ENCODE peak calls at places on chromosomes 6 and 20, in ten cellular contexts. T, W, V, Z, J, O, Q, K, R and Y are unnamed samples.

GRCh38 chr20:49712918-49713778 is 530 bp downstream of the B4GALT5 start:
- DNase-seq in T (peak; percentile 27), W (no peak), V (no peak), Z (no peak), J (peak; percentile 67), O (peak; percentile 78), Q (peak; percentile 70), K (peak; percentile 22), R (no peak), Y (no peak)

GRCh38 chr6:155187994-155188706 is 75.7 kb upstream of the CLDN20 start:
- DNase-seq in T (no peak), W (no peak), V (peak; percentile 81), Z (no peak), J (no peak), O (no peak), Q (no peak), K (no peak), R (no peak), Y (no peak)

GRCh38 chr6:12012231-12012565 is at the start of gene HIVEP1:
- DNase-seq in T (no peak), W (no peak), V (no peak), Z (no peak), J (no peak), O (no peak), Q (peak; percentile 58), K (no peak), R (no peak), Y (no peak)

GRCh38 chr6:56524891-56525703 is 117.6 kb downstream of the DST start:
- DNase-seq in T (no peak), W (peak; percentile 84), V (peak; percentile 94), Z (no peak), J (no peak), O (no peak), Q (no peak), K (no peak), R (no peak), Y (no peak)

GRCh38 chr20:58715709-58716475 is 23.3 kb downstream of the NPEPL1 start:
- DNase-seq in T (no peak), W (no peak), V (no peak), Z (no peak), J (peak; percentile 60), O (peak; percentile 59), Q (no peak), K (no peak), R (no peak), Y (no peak)

GRCh38 chr6:169051371-169051770 is 202.3 kb downstream of the THBS2 start:
- DNase-seq in T (no peak), W (no peak), V (no peak), Z (no peak), J (no peak), O (no peak), Q (no peak), K (no peak), R (no peak), Y (no peak)

GRCh38 chr20:38881806-38882440 is 44.3 kb upstream of the FAM83D start:
- DNase-seq in T (no peak), W (no peak), V (no peak), Z (no peak), J (no peak), O (peak; percentile 5), Q (no peak), K (no peak), R (no peak), Y (no peak)

GRCh38 chr6:32212076-32212760 is 11.6 kb downstream of the NOTCH4 start:
- DNase-seq in T (no peak), W (no peak), V (no peak), Z (no peak), J (peak; percentile 53), O (no peak), Q (no peak), K (no peak), R (no peak), Y (no peak)

GRCh38 chr6:19771753-19772336 is 65.3 kb upstream of the ID4 start:
- DNase-seq in T (no peak), W (no peak), V (peak; percentile 35), Z (no peak), J (no peak), O (no peak), Q (no peak), K (no peak), R (no peak), Y (no peak)

GRCh38 chr6:139597781-139598368 is 223.4 kb upstream of the CITED2 start:
- DNase-seq in T (peak; percentile 17), W (no peak), V (peak; percentile 99), Z (no peak), J (peak; percentile 93), O (peak; percentile 72), Q (no peak), K (no peak), R (no peak), Y (no peak)

GRCh38 chr6:164185342-164185920 is 770.9 kb downstream of the QKI start:
- DNase-seq in T (no peak), W (no peak), V (no peak), Z (no peak), J (no peak), O (no peak), Q (no peak), K (no peak), R (no peak), Y (no peak)

GRCh38 chr6:66896415-66896814 is 1189.4 kb upstream of the EYS start:
- DNase-seq in T (no peak), W (no peak), V (no peak), Z (peak; percentile 9), J (no peak), O (no peak), Q (no peak), K (no peak), R (no peak), Y (peak; percentile 12)

GRCh38 chr6:130033999-130034814 is 15.8 kb downstream of the L3MBTL3 start:
- DNase-seq in T (no peak), W (no peak), V (peak; percentile 79), Z (no peak), J (no peak), O (no peak), Q (no peak), K (no peak), R (peak; percentile 79), Y (no peak)

GRCh38 chr6:146895772-146896061 is 296.9 kb downstream of the ADGB start:
- DNase-seq in T (no peak), W (no peak), V (no peak), Z (no peak), J (no peak), O (no peak), Q (no peak), K (no peak), R (no peak), Y (no peak)

GRCh38 chr6:166958926-166959861 is 2.8 kb upstream of the RNASET2 start:
- DNase-seq in T (no peak), W (no peak), V (no peak), Z (no peak), J (no peak), O (no peak), Q (peak; percentile 44), K (peak; percentile 72), R (no peak), Y (no peak)

GRCh38 chr6:7905416-7905815 is 5.2 kb downstream of the TXNDC5 start:
- DNase-seq in T (no peak), W (no peak), V (no peak), Z (no peak), J (no peak), O (no peak), Q (no peak), K (no peak), R (no peak), Y (no peak)

GRCh38 chr6:161373905-161374451 is 100.1 kb upstream of the AGPAT4 start:
- DNase-seq in T (peak; percentile 58), W (peak; percentile 54), V (no peak), Z (no peak), J (peak; percentile 78), O (peak; percentile 83), Q (no peak), K (no peak), R (no peak), Y (no peak)

GRCh38 chr6:16228709-16229665 is 9.4 kb upstream of the GMPR start:
- DNase-seq in T (no peak), W (no peak), V (no peak), Z (no peak), J (no peak), O (no peak), Q (no peak), K (no peak), R (no peak), Y (no peak)
- TF ChIP-seq CTCF in T (no peak), W (peak; percentile 29), V (peak; percentile 15), Z (no peak), J (peak; percentile 6), O (no peak), Q (no peak), K (no peak), R (no peak), Y (peak; percentile 23)

GRCh38 chr20:63846938-63847373 is 14.3 kb upstream of the ABHD16B start:
- DNase-seq in T (no peak), W (no peak), V (no peak), Z (no peak), J (no peak), O (no peak), Q (no peak), K (no peak), R (no peak), Y (no peak)
- H3K4me3 ChIP-seq in T (no peak overlapping the region), W (no peak overlapping the region), V (no peak overlapping the region), Z (no peak overlapping the region), J (no peak overlapping the region), O (no peak overlapping the region), Q (no peak overlapping the region), K (no peak overlapping the region), R (no peak overlapping the region), Y (no peak overlapping the region)

GRCh38 chr6:89144358-89145041 is 1.4 kb upstream of the PM20D2 start:
- DNase-seq in T (no peak), W (no peak), V (no peak), Z (no peak), J (no peak), O (no peak), Q (peak; percentile 31), K (no peak), R (no peak), Y (no peak)
- TF ChIP-seq CTCF in T (no peak), W (no peak), V (no peak), Z (no peak), J (no peak), O (no peak), Q (no peak), K (no peak), R (no peak), Y (no peak)

GRCh38 chr6:26225848-26226590 is 138.8 kb downstream of the HFE start:
- DNase-seq in T (no peak), W (no peak), V (no peak), Z (no peak), J (no peak), O (no peak), Q (no peak), K (no peak), R (no peak), Y (no peak)

GRCh38 chr6:26223677-26224546 is 136.7 kb downstream of the HFE start:
- DNase-seq in T (peak; percentile 63), W (no peak), V (peak; percentile 89), Z (no peak), J (peak; percentile 82), O (no peak), Q (peak; percentile 61), K (peak; percentile 77), R (peak; percentile 91), Y (peak; percentile 97)

GRCh38 chr6:26223213-26223612 is 136.0 kb downstream of the HFE start:
- DNase-seq in T (no peak), W (no peak), V (no peak), Z (no peak), J (no peak), O (no peak), Q (no peak), K (no peak), R (no peak), Y (no peak)

GRCh38 chr6:26224547-26224912 is 137.3 kb downstream of the HFE start:
- DNase-seq in T (no peak), W (no peak), V (no peak), Z (no peak), J (no peak), O (no peak), Q (no peak), K (no peak), R (no peak), Y (no peak)

GRCh38 chr6:26224940-26225847 is 138.0 kb downstream of the HFE start:
- DNase-seq in T (no peak), W (no peak), V (no peak), Z (peak; percentile 95), J (no peak), O (no peak), Q (no peak), K (no peak), R (no peak), Y (no peak)
- H3K4me3 ChIP-seq in T (peak overlapping the region; percentile 60), W (peak overlapping the region; percentile 45), V (peak overlapping the region; percentile 40), Z (peak overlapping the region; percentile 45), J (peak overlapping the region; percentile 49), O (peak overlapping the region; percentile 47), Q (no peak overlapping the region), K (peak overlapping the region; percentile 64), R (peak overlapping the region; percentile 59), Y (peak overlapping the region; percentile 69)